ENCODE peak calls at places on chromosomes 5 and 9, in five cellular contexts. Q is adrenal gland, A is hepatocyte, F is heart left ventricle, W is transverse colon. H is an unnamed sample. For H3K4me1, the result is how much of the 10 kb centered on the place peaks cover.

GRCh38 chr9:137543237-137543963 is 6.8 kb downstream of the PNPLA7 start:
- DNase-seq in A (no peak), W (no peak), F (no peak), Q (no peak), H (no peak)

GRCh38 chr9:78958887-78959286 is 612.9 kb upstream of the TLE4 start:
- DNase-seq in F (no peak), A (no peak), W (no peak), Q (no peak), H (no peak)

GRCh38 chr9:115595951-115596742 is 478.2 kb upstream of the TNC start:
- DNase-seq in W (no peak), Q (no peak), F (no peak), A (no peak), H (no peak)

GRCh38 chr5:127296321-127296720 is 5.7 kb downstream of the MEGF10 start:
- DNase-seq in W (no peak), Q (no peak), A (no peak), F (no peak), H (no peak)

GRCh38 chr9:100589582-100589981 is 11.7 kb downstream of the CAVIN4 start:
- DNase-seq in A (no peak), Q (no peak), W (no peak), F (no peak), H (no peak)

GRCh38 chr9:133369923-133370322 is 5.9 kb downstream of the SURF4 start:
- DNase-seq in F (no peak), A (no peak), Q (no peak), W (no peak), H (no peak)

GRCh38 chr9:70954607-70955143 is 166.7 kb downstream of the TRPM3 start:
- DNase-seq in F (no peak), W (no peak), A (no peak), Q (no peak), H (no peak)

GRCh38 chr5:66807743-66808142 is 211.6 kb downstream of the MAST4 start:
- DNase-seq in W (peak), Q (peak), A (peak), F (no peak), H (no peak)

GRCh38 chr5:179225387-179225786 is 119.9 kb downstream of the ADAMTS2 start:
- DNase-seq in A (no peak), Q (no peak), W (peak), F (peak), H (no peak)

GRCh38 chr9:100098241-100098886 is 436 bp downstream of the ERP44 start:
- DNase-seq in W (peak), A (peak), F (peak), Q (peak), H (peak)

GRCh38 chr9:34624475-34624984 is 4.2 kb upstream of the DCTN3 start:
- DNase-seq in A (no peak), W (no peak), Q (no peak), F (no peak), H (no peak)

GRCh38 chr9:80134487-80134886 is 562.7 kb downstream of the TLE4 start:
- DNase-seq in W (peak), Q (no peak), F (no peak), A (no peak), H (no peak)

GRCh38 chr9:134739660-134739968 is 98.0 kb downstream of the COL5A1 start:
- DNase-seq in F (no peak), W (no peak), Q (no peak), A (no peak), H (no peak)

GRCh38 chr5:135011355-135012032 is 22.5 kb downstream of the PITX1 start:
- DNase-seq in W (no peak), Q (no peak), F (peak), A (no peak), H (no peak)

GRCh38 chr5:75524591-75524990 is 12.9 kb downstream of the POLK start:
- DNase-seq in F (no peak), A (no peak), W (no peak), Q (no peak), H (no peak)

GRCh38 chr9:111178361-111179043 is 140.2 kb upstream of the LPAR1 start:
- DNase-seq in A (no peak), Q (no peak), W (no peak), F (no peak), H (no peak)

GRCh38 chr9:89621031-89621430 is 16.2 kb downstream of the GADD45G start:
- DNase-seq in Q (no peak), F (no peak), A (no peak), W (no peak), H (no peak)

GRCh38 chr9:8521112-8521511 is 721.5 kb upstream of the DMAC1 start:
- DNase-seq in A (peak), F (no peak), Q (no peak), W (no peak), H (no peak)

GRCh38 chr5:83360573-83360972 is 111.0 kb upstream of the VCAN start:
- DNase-seq in A (peak), W (no peak), F (no peak), Q (no peak), H (no peak)

GRCh38 chr9:6153425-6153824 is 62.2 kb upstream of the IL33 start:
- DNase-seq in F (no peak), Q (no peak), W (no peak), A (no peak), H (no peak)

GRCh38 chr5:132259061-132259851 is 1.8 kb downstream of the PDLIM4 start:
- DNase-seq in A (peak), Q (peak), F (peak), W (peak), H (no peak)

GRCh38 chr9:36297798-36298197 is 39.5 kb upstream of the GNE start:
- DNase-seq in F (no peak), A (no peak), Q (no peak), W (no peak), H (no peak)

GRCh38 chr5:13606051-13606450 is 338.4 kb downstream of the DNAH5 start:
- DNase-seq in Q (no peak), F (no peak), A (no peak), W (no peak), H (no peak)

GRCh38 chr9:71544464-71544863 is 223.8 kb downstream of the CEMIP2 start:
- DNase-seq in F (no peak), Q (no peak), A (no peak), W (no peak), H (no peak)

GRCh38 chr5:173217626-173218397 is 17.2 kb downstream of the NKX2-5 start:
- DNase-seq in A (no peak), W (no peak), F (no peak), Q (no peak), H (no peak)

GRCh38 chr5:169876376-169876775 is 103.9 kb downstream of the INSYN2B start:
- DNase-seq in A (no peak), F (no peak), Q (no peak), W (no peak), H (no peak)

GRCh38 chr9:133897675-133898074 is 94.4 kb downstream of the VAV2 start:
- DNase-seq in F (no peak), A (no peak), W (no peak), Q (no peak), H (no peak)

GRCh38 chr5:777756-778161 is 6.8 kb downstream of the ZDHHC11B start:
- DNase-seq in Q (no peak), A (peak), F (peak), W (no peak), H (no peak)

GRCh38 chr5:172433513-172433912 is 20.8 kb downstream of the SH3PXD2B start:
- DNase-seq in W (no peak), Q (no peak), F (no peak), A (no peak), H (no peak)

GRCh38 chr5:114450516-114450909 is 88.6 kb downstream of the KCNN2 start:
- DNase-seq in A (peak), Q (no peak), W (no peak), F (no peak), H (no peak)

GRCh38 chr5:171850354-171850947 is 64.8 kb downstream of the SMIM23 start:
- DNase-seq in F (no peak), W (no peak), Q (no peak), A (no peak), H (no peak)

GRCh38 chr5:141392429-141393198 is at the start of gene PCDHGA8:
- DNase-seq in F (no peak), Q (no peak), A (no peak), W (no peak), H (no peak)

GRCh38 chr9:79256691-79257213 is 315.0 kb upstream of the TLE4 start:
- DNase-seq in F (no peak), W (peak), A (peak), Q (no peak), H (no peak)

GRCh38 chr5:11494340-11494739 is 409.9 kb downstream of the CTNND2 start:
- DNase-seq in A (no peak), Q (no peak), F (no peak), W (no peak), H (no peak)

GRCh38 chr5:139901971-139902370 is 106.4 kb downstream of the PSD2 start:
- DNase-seq in Q (no peak), W (no peak), A (no peak), F (no peak), H (peak)

GRCh38 chr9:120490888-120491595 is 88.9 kb downstream of the CDK5RAP2 start:
- DNase-seq in Q (no peak), F (no peak), A (no peak), W (no peak), H (no peak)

GRCh38 chr9:135982499-135983264 is 21.5 kb upstream of the UBAC1 start:
- DNase-seq in F (no peak), W (no peak), A (no peak), Q (no peak), H (no peak)

GRCh38 chr9:135976944-135977343 is 15.8 kb upstream of the UBAC1 start:
- DNase-seq in A (no peak), F (no peak), Q (no peak), W (no peak), H (no peak)

GRCh38 chr9:135978650-135979461 is 17.7 kb upstream of the UBAC1 start:
- DNase-seq in Q (no peak), W (no peak), F (no peak), A (no peak), H (no peak)

GRCh38 chr9:135980926-135981630 is 19.9 kb upstream of the UBAC1 start:
- DNase-seq in F (peak), W (no peak), Q (no peak), A (no peak), H (no peak)

DNA sequence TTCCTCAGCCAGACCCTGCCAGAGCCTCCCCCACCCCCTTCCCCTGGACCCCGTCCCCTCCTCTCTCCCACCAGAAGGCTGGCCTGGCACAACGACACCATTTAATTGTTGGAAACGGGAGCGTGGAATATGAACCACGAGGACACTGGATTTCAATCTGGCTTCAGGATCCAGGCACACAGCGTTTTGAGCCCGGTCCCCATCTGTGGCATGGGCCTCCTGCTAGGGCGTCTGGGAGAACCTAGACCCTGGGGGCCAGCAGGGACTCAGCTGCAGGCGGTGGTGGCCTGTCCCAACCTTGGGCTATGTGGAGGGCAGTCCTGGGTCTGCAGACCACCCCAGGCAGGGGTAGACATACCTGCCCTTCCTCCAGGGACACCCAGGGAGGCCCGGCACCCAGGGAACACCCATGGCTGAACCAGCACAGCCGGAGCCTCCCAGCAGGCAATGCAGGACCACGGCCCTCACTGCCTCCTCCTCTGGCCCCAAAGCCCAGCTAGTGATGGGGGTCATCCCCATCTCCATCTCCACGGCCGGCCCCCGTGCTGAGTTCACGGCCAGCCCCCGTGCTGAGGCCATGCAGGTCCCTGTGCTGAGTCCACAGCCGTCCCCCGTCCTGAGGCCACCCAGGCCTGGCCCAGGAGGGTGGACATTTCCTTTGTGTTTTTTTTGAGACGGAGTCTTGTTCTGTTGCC is 18.4 kb upstream of the UBAC1 start:
- DNase-seq in Q (no peak), F (no peak), A (no peak), W (no peak), H (no peak)
- H3K27ac ChIP-seq in Q (no peak), F (no peak), A (no peak), W (no peak), H (no peak)

GRCh38 chr5:143350341-143350740 is 53.1 kb downstream of the NR3C1 start:
- DNase-seq in F (no peak), Q (no peak), W (no peak), A (no peak), H (no peak)
- H3K4me1 ChIP-seq in F (half or more), Q (half or more), W (under half), A (under half), H (under half)

GRCh38 chr5:104080646-104081175 is 518.1 kb upstream of the NUDT12 start:
- DNase-seq in Q (no peak), W (no peak), F (no peak), A (no peak), H (no peak)
- TF ChIP-seq CTCF in Q (no peak), W (no peak), F (no peak), A (no peak), H (no peak)

GRCh38 chr5:122844136-122844915 is 1.1 kb upstream of the SNX24 start:
- DNase-seq in A (peak), Q (no peak), W (peak), F (no peak), H (no peak)
- H3K27ac ChIP-seq in A (peak), Q (no peak), W (peak), F (peak), H (peak)

GRCh38 chr5:149406979-149407306 is 27.9 kb upstream of the IL17B start:
- DNase-seq in A (no peak), Q (no peak), F (no peak), W (no peak), H (no peak)
- H3K4me1 ChIP-seq in A (under half), Q (under half), F (under half), W (under half), H (under half)

H was measured in ascending aorta.